ENCODE peak calls at places on chromosomes 5 and 9, in five cellular contexts. W is ovary, Q is Caco-2, M is uterus, G is heart left ventricle. C is an unnamed sample. For H3K36me3 and H3K27me3, the result is how much of the 10 kb centered on the place peaks cover.

GRCh38 chr5:151005975-151006576 is 14.3 kb upstream of the GPX3 start:
- DNase-seq in Q (no peak), G (peak), W (peak), M (peak), C (peak)

GRCh38 chr5:32709789-32710334 is 1.3 kb upstream of the NPR3 start:
- DNase-seq in G (peak), M (peak), W (peak), Q (peak), C (peak)

GRCh38 chr5:17132444-17133083 is 84.9 kb upstream of the BASP1 start:
- DNase-seq in G (no peak), Q (no peak), W (no peak), M (no peak), C (no peak)

GRCh38 chr5:99000221-99000620 is 71.4 kb upstream of the CHD1 start:
- DNase-seq in Q (no peak), W (no peak), M (no peak), G (no peak), C (no peak)

GRCh38 chr5:32542216-32543059 is 42.9 kb upstream of the SUB1 start:
- DNase-seq in M (no peak), W (no peak), Q (no peak), G (no peak), C (no peak)

GRCh38 chr9:133505901-133506652 is 18.7 kb downstream of the MYMK start:
- DNase-seq in Q (no peak), M (peak), W (peak), G (peak), C (peak)

GRCh38 chr9:137316012-137316981 is 14.2 kb upstream of the NRARP start:
- DNase-seq in G (peak), M (peak), Q (peak), W (peak), C (no peak)

GRCh38 chr5:92552206-92553160 is 1028.5 kb downstream of the NR2F1-AS1 start:
- DNase-seq in W (no peak), Q (no peak), G (no peak), M (no peak), C (no peak)

GRCh38 chr5:181207214-181207959 is 2.4 kb upstream of the TRIM7 start:
- DNase-seq in Q (peak), G (peak), M (peak), W (peak), C (peak)

GRCh38 chr5:171207256-171207866 is 101.7 kb upstream of the TLX3 start:
- DNase-seq in Q (no peak), W (no peak), M (no peak), G (no peak), C (no peak)

GRCh38 chr9:138038244-138038671 is 160.7 kb downstream of the CACNA1B start:
- DNase-seq in G (peak), Q (peak), M (no peak), W (no peak), C (no peak)

GRCh38 chr5:40904994-40905306 is 4.3 kb upstream of the C7 start:
- DNase-seq in Q (no peak), W (no peak), G (no peak), M (no peak), C (no peak)
- H3K36me3 ChIP-seq in Q (under half), W (under half), G (under half), M (under half), C (under half)

GRCh38 chr5:3116366-3116765 is 364.9 kb upstream of the IRX2 start:
- DNase-seq in Q (no peak), G (no peak), W (no peak), M (no peak), C (no peak)
- H3K27me3 ChIP-seq in Q (under half), G (half or more), W (under half), M (under half), C (under half)

DNA sequence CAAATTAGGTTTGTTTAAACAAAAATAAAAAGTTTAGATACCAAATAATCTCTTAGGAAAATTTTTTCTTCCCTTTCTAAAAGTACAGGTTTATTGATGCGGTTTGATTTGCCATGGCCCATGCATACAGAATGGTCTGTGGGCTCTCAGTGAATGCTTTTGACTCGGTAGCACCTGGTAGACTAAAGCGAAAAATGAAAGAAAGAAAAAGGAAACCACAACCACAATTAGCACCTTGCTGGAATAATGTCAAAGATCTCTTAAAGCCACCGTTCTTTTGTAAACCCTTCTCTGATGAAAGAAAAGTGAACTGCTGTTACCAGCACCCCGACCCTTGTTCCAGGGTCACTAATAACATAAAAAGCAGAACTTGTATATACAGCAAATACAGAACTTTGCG is 157.9 kb downstream of the NFIB start:
- DNase-seq in W (no peak), M (no peak), G (no peak), Q (no peak), C (no peak)
- H3K4me3 ChIP-seq in W (no peak), M (no peak), G (no peak), Q (no peak), C (no peak)

GRCh38 chr5:138641547-138642298 is 66.5 kb upstream of the HSPA9 start:
- DNase-seq in W (peak), Q (peak), M (peak), G (peak), C (peak)
- H3K36me3 ChIP-seq in W (under half), Q (under half), M (under half), G (under half), C (under half)

DNA sequence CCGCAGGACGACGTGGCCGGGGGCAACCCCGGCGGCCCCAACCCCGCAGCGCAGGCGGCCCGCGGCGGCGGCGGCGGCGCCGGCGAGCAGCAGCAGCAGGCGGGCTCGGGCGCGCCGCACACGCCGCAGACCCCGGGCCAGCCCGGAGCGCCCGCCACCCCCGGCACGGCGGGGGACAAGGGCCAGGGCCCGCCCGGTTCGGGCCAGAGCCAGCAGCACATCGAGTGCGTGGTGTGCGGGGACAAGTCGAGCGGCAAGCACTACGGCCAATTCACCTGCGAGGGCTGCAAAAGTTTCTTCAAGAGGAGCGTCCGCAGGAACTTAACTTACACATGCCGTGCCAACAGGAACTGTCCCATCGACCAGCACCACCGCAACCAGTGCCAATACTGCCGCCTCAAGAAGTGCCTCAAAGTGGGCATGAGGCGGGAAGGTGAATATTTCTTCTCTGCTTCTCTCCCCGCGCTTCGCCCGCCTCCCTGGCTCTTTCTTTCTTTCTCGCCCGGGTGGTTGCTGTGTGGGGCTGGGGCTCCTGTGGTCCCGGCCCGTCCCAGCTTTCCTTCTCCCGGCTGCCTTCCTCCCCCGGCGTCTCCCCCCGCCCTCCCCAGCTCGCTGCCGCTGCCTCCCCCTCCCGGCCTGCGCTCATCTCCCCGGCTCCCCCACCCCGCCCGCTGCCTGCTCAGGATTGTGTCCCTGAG is 2.2 kb downstream of the NR2F1 start:
- DNase-seq in M (no peak), G (no peak), Q (no peak), W (peak), C (no peak)
- H3K27me3 ChIP-seq in M (under half), G (half or more), Q (under half), W (under half), C (under half)

GRCh38 chr5:14028188-14028587 is 83.7 kb upstream of the DNAH5 start:
- DNase-seq in G (no peak), W (no peak), Q (no peak), M (no peak), C (no peak)
- H3K4me3 ChIP-seq in G (no peak), W (no peak), Q (no peak), M (no peak), C (no peak)

GRCh38 chr5:65611524-65611923 is 12.6 kb downstream of the TRIM23 start:
- DNase-seq in G (no peak), Q (peak), W (no peak), M (no peak), C (no peak)

GRCh38 chr5:65612298-65612907 is 11.7 kb downstream of the TRIM23 start:
- DNase-seq in M (no peak), G (no peak), W (no peak), Q (no peak), C (no peak)
- H3K36me3 ChIP-seq in M (under half), G (half or more), W (under half), Q (under half), C (half or more)